ENCODE peak calls at places on chromosomes 3 and 15, in six cellular contexts. One of them, this sample, is unnamed.

GRCh38 chr3:11385329-11385728 is 113.1 kb downstream of the ATG7 start:
- DNase-seq in astrocyte of the spinal cord: no peak
- DNase-seq in heart right ventricle: no peak
- DNase-seq in lower leg skin: no peak
- DNase-seq in transverse colon: no peak
- DNase-seq in progenitor cell of endocrine pancreas: no peak
- DNase-seq in this sample: no peak

GRCh38 chr3:112755845-112756671 is 90.6 kb downstream of the CD200R1L start:
- DNase-seq in lower leg skin: no peak
- DNase-seq in astrocyte of the spinal cord: no peak
- DNase-seq in progenitor cell of endocrine pancreas: no peak
- DNase-seq in heart right ventricle: no peak
- DNase-seq in transverse colon: no peak
- DNase-seq in this sample: no peak

GRCh38 chr3:163382183-163382582 is 1696.1 kb downstream of the SI start:
- DNase-seq in progenitor cell of endocrine pancreas: no peak
- DNase-seq in astrocyte of the spinal cord: no peak
- DNase-seq in transverse colon: no peak
- DNase-seq in heart right ventricle: no peak
- DNase-seq in lower leg skin: no peak
- DNase-seq in this sample: no peak

GRCh38 chr3:54902286-54902685 is 25.6 kb downstream of the LRTM1 start:
- DNase-seq in astrocyte of the spinal cord: no peak
- DNase-seq in lower leg skin: no peak
- DNase-seq in heart right ventricle: no peak
- DNase-seq in transverse colon: no peak
- DNase-seq in progenitor cell of endocrine pancreas: no peak
- DNase-seq in this sample: no peak

GRCh38 chr3:3744826-3745225 is 54.4 kb upstream of the LRRN1 start:
- DNase-seq in progenitor cell of endocrine pancreas: no peak
- DNase-seq in astrocyte of the spinal cord: no peak
- DNase-seq in lower leg skin: no peak
- DNase-seq in transverse colon: no peak
- DNase-seq in heart right ventricle: no peak
- DNase-seq in this sample: no peak

GRCh38 chr3:25783661-25784512 is 644 bp upstream of the NGLY1 start:
- DNase-seq in heart right ventricle: peak; percentile 52
- DNase-seq in lower leg skin: peak; percentile 31
- DNase-seq in progenitor cell of endocrine pancreas: no peak
- DNase-seq in astrocyte of the spinal cord: peak; percentile 46
- DNase-seq in transverse colon: no peak
- DNase-seq in this sample: peak; percentile 45

GRCh38 chr3:178699810-178700209 is 163.6 kb downstream of the KCNMB2 start:
- DNase-seq in transverse colon: no peak
- DNase-seq in astrocyte of the spinal cord: peak; percentile 50
- DNase-seq in lower leg skin: no peak
- DNase-seq in heart right ventricle: peak; percentile 38
- DNase-seq in progenitor cell of endocrine pancreas: no peak
- DNase-seq in this sample: peak; percentile 33

GRCh38 chr3:12824299-12824698 is 17.1 kb downstream of the RPL32 start:
- DNase-seq in transverse colon: no peak
- DNase-seq in progenitor cell of endocrine pancreas: no peak
- DNase-seq in lower leg skin: no peak
- DNase-seq in astrocyte of the spinal cord: no peak
- DNase-seq in heart right ventricle: no peak
- DNase-seq in this sample: no peak

GRCh38 chr15:56410712-56411111 is 45.5 kb downstream of the TEX9 start:
- DNase-seq in transverse colon: no peak
- DNase-seq in lower leg skin: no peak
- DNase-seq in astrocyte of the spinal cord: no peak
- DNase-seq in heart right ventricle: no peak
- DNase-seq in progenitor cell of endocrine pancreas: no peak
- DNase-seq in this sample: no peak

GRCh38 chr15:69090197-69090948 is 70.1 kb upstream of the GLCE start:
- DNase-seq in transverse colon: no peak
- DNase-seq in heart right ventricle: no peak
- DNase-seq in lower leg skin: no peak
- DNase-seq in astrocyte of the spinal cord: peak; percentile 5
- DNase-seq in progenitor cell of endocrine pancreas: no peak
- DNase-seq in this sample: peak; percentile 78

GRCh38 chr3:120157113-120157512 is 62.9 kb upstream of the GSK3B start:
- DNase-seq in transverse colon: no peak
- DNase-seq in heart right ventricle: no peak
- DNase-seq in lower leg skin: no peak
- DNase-seq in astrocyte of the spinal cord: no peak
- DNase-seq in progenitor cell of endocrine pancreas: no peak
- DNase-seq in this sample: no peak

GRCh38 chr3:65412591-65412990 is 626.1 kb downstream of the MAGI1 start:
- DNase-seq in astrocyte of the spinal cord: no peak
- DNase-seq in heart right ventricle: peak; percentile 87
- DNase-seq in transverse colon: peak; percentile 87
- DNase-seq in lower leg skin: no peak
- DNase-seq in progenitor cell of endocrine pancreas: no peak
- DNase-seq in this sample: peak; percentile 30

GRCh38 chr3:65831733-65832425 is 206.8 kb downstream of the MAGI1 start:
- DNase-seq in heart right ventricle: no peak
- DNase-seq in progenitor cell of endocrine pancreas: no peak
- DNase-seq in astrocyte of the spinal cord: no peak
- DNase-seq in transverse colon: no peak
- DNase-seq in lower leg skin: no peak
- DNase-seq in this sample: peak; percentile 32

GRCh38 chr3:15295506-15295905 is 36.9 kb downstream of the SH3BP5 start:
- DNase-seq in transverse colon: no peak
- DNase-seq in astrocyte of the spinal cord: peak; percentile 59
- DNase-seq in heart right ventricle: peak; percentile 65
- DNase-seq in lower leg skin: peak; percentile 63
- DNase-seq in progenitor cell of endocrine pancreas: no peak
- DNase-seq in this sample: peak; percentile 76

GRCh38 chr3:53765753-53766152 is 80.5 kb downstream of the CHDH start:
- DNase-seq in transverse colon: no peak
- DNase-seq in heart right ventricle: no peak
- DNase-seq in progenitor cell of endocrine pancreas: no peak
- DNase-seq in astrocyte of the spinal cord: no peak
- DNase-seq in lower leg skin: no peak
- DNase-seq in this sample: no peak

GRCh38 chr15:72340366-72340765 is 20.4 kb upstream of the CELF6 start:
- DNase-seq in progenitor cell of endocrine pancreas: no peak
- DNase-seq in lower leg skin: no peak
- DNase-seq in heart right ventricle: no peak
- DNase-seq in transverse colon: no peak
- DNase-seq in astrocyte of the spinal cord: no peak
- DNase-seq in this sample: peak; percentile 28

GRCh38 chr3:183554377-183554776 is 1.1 kb downstream of the KLHL6 start:
- DNase-seq in astrocyte of the spinal cord: no peak
- DNase-seq in transverse colon: no peak
- DNase-seq in heart right ventricle: no peak
- DNase-seq in lower leg skin: no peak
- DNase-seq in progenitor cell of endocrine pancreas: no peak
- DNase-seq in this sample: no peak

GRCh38 chr15:52241489-52241888 is 50.3 kb upstream of the GNB5 start:
- DNase-seq in transverse colon: no peak
- DNase-seq in heart right ventricle: no peak
- DNase-seq in astrocyte of the spinal cord: no peak
- DNase-seq in lower leg skin: no peak
- DNase-seq in progenitor cell of endocrine pancreas: no peak
- DNase-seq in this sample: no peak

GRCh38 chr3:46878796-46879436 is 1.4 kb downstream of the PTH1R start:
- DNase-seq in transverse colon: no peak
- DNase-seq in progenitor cell of endocrine pancreas: no peak
- DNase-seq in heart right ventricle: no peak
- DNase-seq in astrocyte of the spinal cord: no peak
- DNase-seq in lower leg skin: no peak
- DNase-seq in this sample: no peak

GRCh38 chr15:85128636-85129035 is 147.0 kb downstream of the PDE8A start:
- DNase-seq in heart right ventricle: no peak
- DNase-seq in transverse colon: no peak
- DNase-seq in lower leg skin: no peak
- DNase-seq in astrocyte of the spinal cord: no peak
- DNase-seq in progenitor cell of endocrine pancreas: no peak
- DNase-seq in this sample: no peak

GRCh38 chr3:122443090-122443489 is 27.2 kb upstream of the WDR5B start:
- DNase-seq in heart right ventricle: no peak
- DNase-seq in transverse colon: no peak
- DNase-seq in astrocyte of the spinal cord: no peak
- DNase-seq in lower leg skin: no peak
- DNase-seq in progenitor cell of endocrine pancreas: peak; percentile 47
- DNase-seq in this sample: no peak

GRCh38 chr3:14227866-14228265 is 49.2 kb downstream of the LSM3 start:
- DNase-seq in transverse colon: no peak
- DNase-seq in lower leg skin: no peak
- DNase-seq in progenitor cell of endocrine pancreas: no peak
- DNase-seq in heart right ventricle: no peak
- DNase-seq in astrocyte of the spinal cord: no peak
- DNase-seq in this sample: no peak

GRCh38 chr3:140911822-140912221 is 29.8 kb upstream of the SLC25A36 start:
- DNase-seq in lower leg skin: no peak
- DNase-seq in progenitor cell of endocrine pancreas: no peak
- DNase-seq in transverse colon: no peak
- DNase-seq in heart right ventricle: no peak
- DNase-seq in astrocyte of the spinal cord: no peak
- DNase-seq in this sample: no peak

DNA sequence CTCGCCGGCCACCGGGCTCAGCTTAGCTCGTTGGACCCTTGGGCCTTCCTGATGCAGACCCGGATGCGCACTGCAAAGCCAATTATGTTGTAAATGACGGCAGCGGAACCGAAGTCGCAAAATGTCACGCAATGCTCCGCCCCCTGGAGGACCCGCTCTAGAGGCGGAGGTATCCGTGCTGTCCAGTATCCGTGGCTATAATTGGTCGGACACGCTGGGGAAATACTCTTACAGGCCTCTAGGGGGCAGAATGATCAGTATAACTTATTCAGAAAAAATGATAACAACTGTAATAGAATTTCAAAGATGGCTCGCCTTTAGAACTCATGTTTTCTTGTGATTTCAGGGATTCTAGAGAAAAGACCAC is at the start of gene PRR23B:
- DNase-seq in heart right ventricle: no peak
- DNase-seq in lower leg skin: no peak
- DNase-seq in transverse colon: no peak
- DNase-seq in astrocyte of the spinal cord: no peak
- DNase-seq in progenitor cell of endocrine pancreas: no peak
- DNase-seq in this sample: no peak
- TF ChIP-seq CTCF in heart right ventricle: no peak
- TF ChIP-seq CTCF in lower leg skin: no peak
- TF ChIP-seq CTCF in transverse colon: peak; percentile 27
- TF ChIP-seq CTCF in astrocyte of the spinal cord: peak; percentile 22
- TF ChIP-seq CTCF in progenitor cell of endocrine pancreas: peak; percentile 25
- TF ChIP-seq CTCF in this sample: peak; percentile 22

GRCh38 chr3:31357451-31357850 is 175.3 kb upstream of the STT3B start:
- DNase-seq in heart right ventricle: no peak
- DNase-seq in transverse colon: no peak
- DNase-seq in astrocyte of the spinal cord: no peak
- DNase-seq in progenitor cell of endocrine pancreas: no peak
- DNase-seq in lower leg skin: no peak
- DNase-seq in this sample: no peak
- TF ChIP-seq CTCF in heart right ventricle: no peak
- TF ChIP-seq CTCF in transverse colon: no peak
- TF ChIP-seq CTCF in astrocyte of the spinal cord: no peak
- TF ChIP-seq CTCF in progenitor cell of endocrine pancreas: no peak
- TF ChIP-seq CTCF in lower leg skin: no peak
- TF ChIP-seq CTCF in this sample: no peak

DNA sequence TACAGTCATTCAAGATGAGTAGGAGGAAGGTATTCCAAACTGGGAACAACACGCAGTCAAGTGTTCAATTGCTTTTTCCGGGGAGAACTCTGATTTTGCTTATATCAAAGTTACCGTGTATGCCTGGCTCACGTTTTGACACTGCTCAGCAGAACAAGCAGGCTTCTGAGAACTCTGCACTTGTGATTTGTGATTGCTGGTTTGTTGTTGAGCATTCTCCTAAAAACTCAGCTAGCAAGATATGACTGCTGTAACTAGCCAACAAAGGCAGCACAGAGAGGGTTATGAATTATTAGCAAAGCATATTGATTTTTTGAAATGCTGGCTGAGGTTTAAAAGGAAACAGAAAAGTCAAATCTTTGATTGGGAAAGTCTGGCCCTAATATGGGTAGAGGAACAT is 151.7 kb downstream of the ZPLD1 start:
- DNase-seq in transverse colon: no peak
- DNase-seq in heart right ventricle: no peak
- DNase-seq in lower leg skin: no peak
- DNase-seq in progenitor cell of endocrine pancreas: no peak
- DNase-seq in astrocyte of the spinal cord: no peak
- DNase-seq in this sample: no peak
- TF ChIP-seq CTCF in transverse colon: no peak
- TF ChIP-seq CTCF in heart right ventricle: no peak
- TF ChIP-seq CTCF in lower leg skin: no peak
- TF ChIP-seq CTCF in progenitor cell of endocrine pancreas: no peak
- TF ChIP-seq CTCF in astrocyte of the spinal cord: no peak
- TF ChIP-seq CTCF in this sample: no peak

GRCh38 chr15:48810414-48811324 is at the start of gene CEP152:
- DNase-seq in astrocyte of the spinal cord: peak; percentile 100
- DNase-seq in lower leg skin: peak; percentile 97
- DNase-seq in transverse colon: peak; percentile 99
- DNase-seq in progenitor cell of endocrine pancreas: peak; percentile 98
- DNase-seq in heart right ventricle: peak; percentile 97
- DNase-seq in this sample: peak; percentile 100

GRCh38 chr15:48806151-48806550 is 4.7 kb downstream of the CEP152 start:
- DNase-seq in progenitor cell of endocrine pancreas: no peak
- DNase-seq in lower leg skin: no peak
- DNase-seq in astrocyte of the spinal cord: peak; percentile 53
- DNase-seq in transverse colon: no peak
- DNase-seq in heart right ventricle: peak; percentile 62
- DNase-seq in this sample: peak; percentile 42

GRCh38 chr15:48811325-48811938 is 563 bp upstream of the CEP152 start:
- DNase-seq in transverse colon: no peak
- DNase-seq in lower leg skin: no peak
- DNase-seq in astrocyte of the spinal cord: no peak
- DNase-seq in progenitor cell of endocrine pancreas: no peak
- DNase-seq in heart right ventricle: no peak
- DNase-seq in this sample: no peak
- TF ChIP-seq CTCF in transverse colon: no peak
- TF ChIP-seq CTCF in lower leg skin: no peak
- TF ChIP-seq CTCF in astrocyte of the spinal cord: peak; percentile 17
- TF ChIP-seq CTCF in progenitor cell of endocrine pancreas: peak; percentile 16
- TF ChIP-seq CTCF in heart right ventricle: no peak
- TF ChIP-seq CTCF in this sample: peak; percentile 31

GRCh38 chr15:42720071-42720470 is 16.9 kb downstream of the CDAN1 start:
- DNase-seq in lower leg skin: no peak
- DNase-seq in progenitor cell of endocrine pancreas: no peak
- DNase-seq in astrocyte of the spinal cord: no peak
- DNase-seq in heart right ventricle: no peak
- DNase-seq in transverse colon: no peak
- DNase-seq in this sample: no peak

GRCh38 chr15:42725331-42725903 is 11.5 kb downstream of the CDAN1 start:
- DNase-seq in astrocyte of the spinal cord: no peak
- DNase-seq in progenitor cell of endocrine pancreas: no peak
- DNase-seq in transverse colon: no peak
- DNase-seq in heart right ventricle: no peak
- DNase-seq in lower leg skin: no peak
- DNase-seq in this sample: no peak

GRCh38 chr15:42724276-42724675 is 12.7 kb downstream of the CDAN1 start:
- DNase-seq in progenitor cell of endocrine pancreas: no peak
- DNase-seq in heart right ventricle: no peak
- DNase-seq in astrocyte of the spinal cord: no peak
- DNase-seq in lower leg skin: no peak
- DNase-seq in transverse colon: no peak
- DNase-seq in this sample: no peak

GRCh38 chr15:42721016-42721415 is 15.9 kb downstream of the CDAN1 start:
- DNase-seq in lower leg skin: no peak
- DNase-seq in transverse colon: no peak
- DNase-seq in heart right ventricle: no peak
- DNase-seq in progenitor cell of endocrine pancreas: no peak
- DNase-seq in astrocyte of the spinal cord: no peak
- DNase-seq in this sample: no peak

GRCh38 chr15:42723068-42723467 is 13.9 kb downstream of the CDAN1 start:
- DNase-seq in astrocyte of the spinal cord: no peak
- DNase-seq in progenitor cell of endocrine pancreas: no peak
- DNase-seq in lower leg skin: no peak
- DNase-seq in transverse colon: no peak
- DNase-seq in heart right ventricle: no peak
- DNase-seq in this sample: peak; percentile 36
- TF ChIP-seq CTCF in astrocyte of the spinal cord: peak; percentile 13
- TF ChIP-seq CTCF in progenitor cell of endocrine pancreas: peak; percentile 50
- TF ChIP-seq CTCF in lower leg skin: no peak
- TF ChIP-seq CTCF in transverse colon: no peak
- TF ChIP-seq CTCF in heart right ventricle: no peak
- TF ChIP-seq CTCF in this sample: no peak